ENCODE peak calls at places on chromosomes 1 and 21, in ten cellular contexts. T, Q, X, V, O, D, J, R, B and Z are unnamed samples.

GRCh38 chr21:27837933-27838332 is 871.0 kb upstream of the ADAMTS5 start:
- DNase-seq in B (no peak), X (no peak), T (no peak), J (no peak), D (no peak), Q (no peak), R (no peak), O (no peak), V (no peak), Z (no peak)

GRCh38 chr1:46166521-46167462 is 8.1 kb upstream of the TSPAN1 start:
- DNase-seq in D (no peak), V (no peak), T (peak), O (no peak), R (no peak), J (no peak), B (no peak), X (peak), Q (peak), Z (peak)

GRCh38 chr1:215273838-215274516 is 191.4 kb downstream of the KCNK2 start:
- DNase-seq in D (no peak), T (no peak), V (no peak), Q (no peak), B (peak), R (no peak), O (no peak), J (no peak), X (peak), Z (no peak)

GRCh38 chr1:26496881-26497280 is 24.6 kb downstream of the HMGN2 start:
- DNase-seq in R (no peak), J (no peak), O (no peak), V (no peak), Q (no peak), B (no peak), D (no peak), T (no peak), X (no peak), Z (no peak)

GRCh38 chr1:51960262-51960661 is 30.2 kb downstream of the RAB3B start:
- DNase-seq in O (no peak), B (no peak), D (no peak), T (no peak), V (no peak), X (no peak), J (no peak), Q (no peak), R (peak), Z (no peak)

GRCh38 chr1:92410706-92411105 is 76.0 kb downstream of the GFI1 start:
- DNase-seq in B (no peak), D (no peak), X (no peak), V (no peak), R (no peak), J (no peak), T (no peak), O (no peak), Q (peak), Z (no peak)

GRCh38 chr1:2587071-2587859 is 688 bp downstream of the PRXL2B start:
- DNase-seq in B (no peak), V (no peak), T (peak), R (no peak), J (no peak), D (no peak), X (no peak), O (peak), Q (no peak), Z (no peak)

GRCh38 chr1:201582261-201582951 is 43.5 kb downstream of the NAV1 start:
- DNase-seq in R (no peak), X (peak), O (no peak), V (no peak), B (peak), D (no peak), Q (no peak), T (no peak), J (no peak), Z (no peak)

GRCh38 chr1:19081218-19081893 is 124.9 kb upstream of the IFFO2 start:
- DNase-seq in J (peak), T (no peak), O (no peak), Q (no peak), B (no peak), X (peak), D (no peak), R (no peak), V (no peak), Z (no peak)

GRCh38 chr21:36694041-36694515 is 4.8 kb upstream of the SIM2 start:
- DNase-seq in O (peak), R (peak), B (no peak), Q (no peak), V (no peak), D (no peak), T (no peak), J (no peak), X (no peak), Z (peak)

GRCh38 chr1:15758953-15759661 is 512 bp downstream of the FBLIM1 start:
- DNase-seq in D (no peak), Q (no peak), T (no peak), J (no peak), O (peak), X (peak), B (no peak), V (no peak), R (peak), Z (no peak)

GRCh38 chr1:231861541-231862481 is 235.2 kb downstream of the DISC1 start:
- DNase-seq in R (no peak), B (no peak), T (no peak), O (no peak), Q (no peak), V (no peak), D (no peak), J (no peak), X (peak), Z (no peak)

GRCh38 chr21:18499761-18500376 is 96.3 kb upstream of the TMPRSS15 start:
- DNase-seq in V (no peak), B (no peak), T (peak), J (peak), R (peak), O (no peak), X (peak), D (no peak), Q (peak), Z (no peak)

GRCh38 chr1:35430762-35431161 is 126.4 kb downstream of the KIAA0319L start:
- DNase-seq in O (no peak), R (no peak), D (no peak), Q (no peak), T (no peak), B (no peak), X (no peak), V (no peak), J (no peak), Z (no peak)

GRCh38 chr1:121444096-121444495 is 259.3 kb downstream of the SRGAP2C start:
- DNase-seq in T (no peak), V (no peak), R (no peak), D (no peak), O (no peak), Q (no peak), B (peak), J (no peak), X (no peak), Z (no peak)

GRCh38 chr1:117886101-117886795 is 43.2 kb downstream of the GDAP2 start:
- DNase-seq in D (no peak), T (no peak), R (no peak), X (peak), V (no peak), Q (no peak), J (no peak), B (peak), O (no peak), Z (no peak)

GRCh38 chr21:33199516-33200217 is 30.1 kb upstream of the IFNAR2 start:
- DNase-seq in X (peak), B (peak), Q (peak), D (peak), O (peak), V (peak), R (peak), T (peak), J (peak), Z (peak)

GRCh38 chr1:111372336-111372965 is 55.1 kb downstream of the OVGP1 start:
- DNase-seq in R (no peak), J (no peak), D (no peak), X (no peak), T (no peak), Q (no peak), O (no peak), V (no peak), B (no peak), Z (no peak)

GRCh38 chr1:78884685-78885452 is 121.7 kb downstream of the ADGRL4 start:
- DNase-seq in R (peak), Q (no peak), X (peak), V (peak), D (no peak), J (no peak), O (no peak), B (peak), T (no peak), Z (no peak)

GRCh38 chr1:241614144-241614543 is 26.0 kb downstream of the CHML start:
- DNase-seq in J (no peak), T (no peak), O (no peak), Q (no peak), R (no peak), X (no peak), B (no peak), D (no peak), V (no peak), Z (no peak)

GRCh38 chr1:167612583-167612982 is 17.4 kb upstream of the RCSD1 start:
- DNase-seq in J (no peak), O (no peak), T (no peak), X (no peak), B (no peak), D (no peak), V (no peak), Q (no peak), R (no peak), Z (no peak)

GRCh38 chr1:168101336-168101735 is 35.4 kb downstream of the GPR161 start:
- DNase-seq in T (no peak), X (no peak), B (no peak), R (no peak), O (no peak), D (no peak), J (no peak), V (no peak), Q (no peak), Z (no peak)

GRCh38 chr21:35217504-35218060 is 168.5 kb upstream of the RUNX1 start:
- DNase-seq in X (peak), D (peak), J (no peak), B (peak), Q (no peak), T (no peak), R (no peak), V (no peak), O (no peak), Z (no peak)

GRCh38 chr1:177368255-177368654 is 197.5 kb downstream of the BRINP2 start:
- DNase-seq in R (no peak), V (no peak), Q (no peak), D (no peak), B (no peak), T (no peak), O (no peak), X (no peak), J (no peak), Z (no peak)

GRCh38 chr1:225774276-225775147 is 3.1 kb upstream of the SRP9 start:
- DNase-seq in V (no peak), B (no peak), R (no peak), J (no peak), O (no peak), Q (no peak), D (no peak), T (no peak), X (no peak), Z (no peak)

GRCh38 chr1:35660581-35661473 is 19.5 kb upstream of the PSMB2 start:
- DNase-seq in J (no peak), O (no peak), D (peak), R (peak), T (no peak), Q (no peak), V (no peak), X (peak), B (no peak), Z (no peak)

GRCh38 chr1:180811886-180812285 is 100.8 kb upstream of the KIAA1614 start:
- DNase-seq in R (no peak), B (no peak), O (no peak), J (no peak), V (no peak), D (no peak), Q (no peak), T (no peak), X (no peak), Z (no peak)

GRCh38 chr1:220751130-220751529 is 3.0 kb downstream of the MTARC2 start:
- DNase-seq in B (no peak), D (no peak), O (no peak), X (no peak), T (no peak), V (no peak), J (peak), Q (no peak), R (no peak), Z (no peak)

GRCh38 chr1:117642963-117643362 is 37.1 kb downstream of the TENT5C start:
- DNase-seq in V (no peak), Q (no peak), T (no peak), X (no peak), D (no peak), B (no peak), O (no peak), R (no peak), J (no peak), Z (no peak)

GRCh38 chr1:167933779-167934178 is 2.7 kb upstream of the DCAF6 start:
- DNase-seq in B (no peak), D (no peak), Q (no peak), O (no peak), V (no peak), X (no peak), T (no peak), R (no peak), J (no peak), Z (no peak)